ENCODE peak calls at places on chromosomes 13 and 19, in seven cellular contexts. One of them, this sample, is unnamed.
A peak's percentile ranks its signal among the peaks of the same experiment; 100 is the strongest.

GRCh38 chr13:37640499-37640898 is 41.9 kb upstream of the POSTN start:
- DNase-seq in endodermal cell: no peak
- DNase-seq in ascending aorta: no peak
- DNase-seq in left ventricle myocardium inferior: no peak
- DNase-seq in HCT116: no peak
- DNase-seq in stomach: no peak
- DNase-seq in brain microvascular endothelial cell: peak; percentile 64
- DNase-seq in this sample: no peak

GRCh38 chr19:14479985-14480694 is 5.0 kb upstream of the PTGER1 start:
- DNase-seq in stomach: peak; percentile 55
- DNase-seq in endodermal cell: peak; percentile 97
- DNase-seq in ascending aorta: no peak
- DNase-seq in HCT116: no peak
- DNase-seq in left ventricle myocardium inferior: peak; percentile 48
- DNase-seq in brain microvascular endothelial cell: no peak
- DNase-seq in this sample: peak; percentile 53

GRCh38 chr13:90594694-90595093 is 752.8 kb upstream of the MIR17HG start:
- DNase-seq in stomach: no peak
- DNase-seq in ascending aorta: no peak
- DNase-seq in brain microvascular endothelial cell: peak; percentile 19
- DNase-seq in endodermal cell: no peak
- DNase-seq in left ventricle myocardium inferior: no peak
- DNase-seq in HCT116: no peak
- DNase-seq in this sample: no peak

GRCh38 chr19:45400192-45400591 is 4.7 kb downstream of the PPP1R13L start:
- DNase-seq in ascending aorta: no peak
- DNase-seq in left ventricle myocardium inferior: no peak
- DNase-seq in stomach: no peak
- DNase-seq in HCT116: no peak
- DNase-seq in endodermal cell: peak; percentile 44
- DNase-seq in brain microvascular endothelial cell: no peak
- DNase-seq in this sample: no peak

GRCh38 chr13:35210234-35210633 is 266.3 kb downstream of the MAB21L1 start:
- DNase-seq in stomach: no peak
- DNase-seq in endodermal cell: no peak
- DNase-seq in left ventricle myocardium inferior: no peak
- DNase-seq in brain microvascular endothelial cell: no peak
- DNase-seq in HCT116: no peak
- DNase-seq in ascending aorta: no peak
- DNase-seq in this sample: no peak

GRCh38 chr19:3785464-3785937 is 680 bp downstream of the MATK start:
- DNase-seq in left ventricle myocardium inferior: no peak
- DNase-seq in ascending aorta: no peak
- DNase-seq in brain microvascular endothelial cell: no peak
- DNase-seq in HCT116: no peak
- DNase-seq in stomach: no peak
- DNase-seq in endodermal cell: peak; percentile 59
- DNase-seq in this sample: no peak

GRCh38 chr19:34253711-34254551 is 423 bp upstream of the GARRE1 start:
- DNase-seq in brain microvascular endothelial cell: no peak
- DNase-seq in left ventricle myocardium inferior: peak; percentile 88
- DNase-seq in ascending aorta: peak; percentile 90
- DNase-seq in stomach: no peak
- DNase-seq in HCT116: no peak
- DNase-seq in endodermal cell: peak; percentile 96
- DNase-seq in this sample: peak; percentile 75

GRCh38 chr19:531753-532571 is at the start of gene CDC34:
- DNase-seq in stomach: no peak
- DNase-seq in left ventricle myocardium inferior: no peak
- DNase-seq in brain microvascular endothelial cell: no peak
- DNase-seq in HCT116: no peak
- DNase-seq in ascending aorta: no peak
- DNase-seq in endodermal cell: peak; percentile 58
- DNase-seq in this sample: no peak

GRCh38 chr19:7188682-7189629 is 105.3 kb downstream of the INSR start:
- DNase-seq in left ventricle myocardium inferior: no peak
- DNase-seq in brain microvascular endothelial cell: no peak
- DNase-seq in stomach: no peak
- DNase-seq in ascending aorta: no peak
- DNase-seq in HCT116: no peak
- DNase-seq in endodermal cell: no peak
- DNase-seq in this sample: no peak

GRCh38 chr13:25988655-25989054 is 63.2 kb downstream of the SHISA2 start:
- DNase-seq in stomach: no peak
- DNase-seq in HCT116: no peak
- DNase-seq in endodermal cell: no peak
- DNase-seq in left ventricle myocardium inferior: no peak
- DNase-seq in ascending aorta: no peak
- DNase-seq in brain microvascular endothelial cell: peak; percentile 34
- DNase-seq in this sample: no peak

GRCh38 chr19:6271721-6272410 is 7.9 kb downstream of the MLLT1 start:
- DNase-seq in ascending aorta: peak; percentile 87
- DNase-seq in left ventricle myocardium inferior: peak; percentile 93
- DNase-seq in endodermal cell: peak; percentile 53
- DNase-seq in HCT116: no peak
- DNase-seq in stomach: peak; percentile 68
- DNase-seq in brain microvascular endothelial cell: no peak
- DNase-seq in this sample: no peak

GRCh38 chr19:3932931-3933810 is at the start of gene NMRK2:
- DNase-seq in endodermal cell: peak; percentile 97
- DNase-seq in HCT116: no peak
- DNase-seq in stomach: no peak
- DNase-seq in ascending aorta: no peak
- DNase-seq in left ventricle myocardium inferior: peak; percentile 66
- DNase-seq in brain microvascular endothelial cell: no peak
- DNase-seq in this sample: no peak

GRCh38 chr13:109843695-109844094 is 57.3 kb upstream of the IRS2 start:
- DNase-seq in left ventricle myocardium inferior: no peak
- DNase-seq in endodermal cell: no peak
- DNase-seq in HCT116: no peak
- DNase-seq in stomach: no peak
- DNase-seq in ascending aorta: no peak
- DNase-seq in brain microvascular endothelial cell: no peak
- DNase-seq in this sample: no peak

GRCh38 chr13:38814331-38814730 is 127.5 kb downstream of the FREM2 start:
- DNase-seq in brain microvascular endothelial cell: no peak
- DNase-seq in ascending aorta: no peak
- DNase-seq in HCT116: no peak
- DNase-seq in endodermal cell: no peak
- DNase-seq in left ventricle myocardium inferior: no peak
- DNase-seq in stomach: peak; percentile 51
- DNase-seq in this sample: no peak

GRCh38 chr13:91359071-91359470 is 11.6 kb downstream of the MIR17HG start:
- DNase-seq in endodermal cell: peak; percentile 40
- DNase-seq in ascending aorta: no peak
- DNase-seq in stomach: no peak
- DNase-seq in left ventricle myocardium inferior: no peak
- DNase-seq in brain microvascular endothelial cell: no peak
- DNase-seq in HCT116: no peak
- DNase-seq in this sample: no peak

GRCh38 chr19:14674764-14675163 is at the start of gene ADGRE3:
- DNase-seq in HCT116: no peak
- DNase-seq in ascending aorta: no peak
- DNase-seq in stomach: no peak
- DNase-seq in left ventricle myocardium inferior: no peak
- DNase-seq in endodermal cell: no peak
- DNase-seq in brain microvascular endothelial cell: no peak
- DNase-seq in this sample: no peak

GRCh38 chr13:53242015-53242414 is 213.4 kb downstream of the OLFM4 start:
- DNase-seq in HCT116: no peak
- DNase-seq in stomach: no peak
- DNase-seq in ascending aorta: no peak
- DNase-seq in brain microvascular endothelial cell: no peak
- DNase-seq in endodermal cell: no peak
- DNase-seq in left ventricle myocardium inferior: no peak
- DNase-seq in this sample: no peak

GRCh38 chr19:42201489-42202289 is 15.8 kb downstream of the DEDD2 start:
- DNase-seq in HCT116: no peak
- DNase-seq in ascending aorta: no peak
- DNase-seq in endodermal cell: no peak
- DNase-seq in left ventricle myocardium inferior: peak; percentile 32
- DNase-seq in stomach: peak; percentile 45
- DNase-seq in brain microvascular endothelial cell: no peak
- DNase-seq in this sample: no peak

GRCh38 chr19:5967994-5968430 is 9.9 kb downstream of the RANBP3 start:
- DNase-seq in stomach: peak; percentile 67
- DNase-seq in left ventricle myocardium inferior: peak; percentile 52
- DNase-seq in ascending aorta: no peak
- DNase-seq in HCT116: peak; percentile 50
- DNase-seq in endodermal cell: peak; percentile 87
- DNase-seq in brain microvascular endothelial cell: peak; percentile 72
- DNase-seq in this sample: peak; percentile 48

GRCh38 chr13:112837371-112838037 is 131.5 kb upstream of the MCF2L start:
- DNase-seq in endodermal cell: no peak
- DNase-seq in HCT116: no peak
- DNase-seq in brain microvascular endothelial cell: no peak
- DNase-seq in stomach: no peak
- DNase-seq in left ventricle myocardium inferior: no peak
- DNase-seq in ascending aorta: no peak
- DNase-seq in this sample: no peak

GRCh38 chr13:26600345-26600761 is 42.9 kb downstream of the WASF3 start:
- DNase-seq in stomach: no peak
- DNase-seq in ascending aorta: no peak
- DNase-seq in left ventricle myocardium inferior: no peak
- DNase-seq in endodermal cell: no peak
- DNase-seq in HCT116: no peak
- DNase-seq in brain microvascular endothelial cell: no peak
- DNase-seq in this sample: no peak

GRCh38 chr13:85812282-85812681 is 13.1 kb upstream of the SLITRK6 start:
- DNase-seq in HCT116: no peak
- DNase-seq in brain microvascular endothelial cell: no peak
- DNase-seq in left ventricle myocardium inferior: no peak
- DNase-seq in stomach: no peak
- DNase-seq in ascending aorta: no peak
- DNase-seq in endodermal cell: no peak
- DNase-seq in this sample: no peak

GRCh38 chr13:102914629-102914935 is 68.8 kb downstream of the ERCC5 start:
- DNase-seq in HCT116: no peak
- DNase-seq in brain microvascular endothelial cell: no peak
- DNase-seq in left ventricle myocardium inferior: no peak
- DNase-seq in stomach: no peak
- DNase-seq in endodermal cell: no peak
- DNase-seq in ascending aorta: no peak
- DNase-seq in this sample: no peak

GRCh38 chr19:43290568-43291359 is 21.4 kb upstream of the PSG9 start:
- DNase-seq in left ventricle myocardium inferior: no peak
- DNase-seq in HCT116: no peak
- DNase-seq in brain microvascular endothelial cell: no peak
- DNase-seq in endodermal cell: no peak
- DNase-seq in ascending aorta: no peak
- DNase-seq in stomach: no peak
- DNase-seq in this sample: no peak

GRCh38 chr13:102816633-102817032 is 17.7 kb downstream of the BIVM start:
- DNase-seq in brain microvascular endothelial cell: no peak
- DNase-seq in ascending aorta: no peak
- DNase-seq in left ventricle myocardium inferior: no peak
- DNase-seq in HCT116: no peak
- DNase-seq in endodermal cell: no peak
- DNase-seq in stomach: no peak
- DNase-seq in this sample: no peak

GRCh38 chr13:21014139-21014665 is 47.2 kb downstream of the LATS2 start:
- DNase-seq in stomach: no peak
- DNase-seq in left ventricle myocardium inferior: no peak
- DNase-seq in HCT116: no peak
- DNase-seq in endodermal cell: no peak
- DNase-seq in ascending aorta: no peak
- DNase-seq in brain microvascular endothelial cell: no peak
- DNase-seq in this sample: no peak
- H3K27ac ChIP-seq in stomach: peak overlapping the region; percentile 36
- H3K27ac ChIP-seq in left ventricle myocardium inferior: peak overlapping the region; percentile 74
- H3K27ac ChIP-seq in HCT116: no peak overlapping the region
- H3K27ac ChIP-seq in endodermal cell: no peak overlapping the region
- H3K27ac ChIP-seq in ascending aorta: peak overlapping the region; percentile 45
- H3K27ac ChIP-seq in brain microvascular endothelial cell: peak overlapping the region; percentile 90
- H3K27ac ChIP-seq in this sample: no peak overlapping the region

DNA sequence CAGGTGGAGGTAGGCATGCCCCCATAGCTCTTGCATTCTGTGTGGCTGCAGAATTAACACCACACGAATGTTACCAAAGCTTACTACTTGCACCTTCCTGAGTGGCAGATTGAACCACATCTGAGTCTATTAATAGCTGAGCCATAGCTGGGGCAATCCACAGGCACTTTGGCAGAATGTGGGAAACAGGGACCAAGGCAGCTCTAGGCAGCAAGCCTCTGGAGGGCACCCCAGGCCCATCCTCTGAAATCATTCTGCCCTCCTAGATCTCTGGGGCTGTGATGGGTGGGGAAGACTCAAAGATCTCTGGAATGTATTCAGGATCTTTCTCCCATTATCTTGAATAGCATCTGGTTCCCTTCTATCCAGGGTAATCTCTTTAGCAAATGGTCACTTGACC is 139.3 kb downstream of the TNFRSF19 start:
- DNase-seq in ascending aorta: no peak
- DNase-seq in HCT116: no peak
- DNase-seq in endodermal cell: no peak
- DNase-seq in brain microvascular endothelial cell: no peak
- DNase-seq in left ventricle myocardium inferior: no peak
- DNase-seq in stomach: no peak
- DNase-seq in this sample: no peak
- TF ChIP-seq CTCF in ascending aorta: no peak
- TF ChIP-seq CTCF in HCT116: no peak
- TF ChIP-seq CTCF in endodermal cell: no peak
- TF ChIP-seq CTCF in brain microvascular endothelial cell: peak; percentile 51
- TF ChIP-seq CTCF in left ventricle myocardium inferior: peak; percentile 41
- TF ChIP-seq CTCF in stomach: no peak
- TF ChIP-seq CTCF in this sample: no peak

GRCh38 chr19:13078897-13079541 is 23.6 kb downstream of the LYL1 start:
- DNase-seq in brain microvascular endothelial cell: no peak
- DNase-seq in stomach: peak; percentile 77
- DNase-seq in HCT116: no peak
- DNase-seq in endodermal cell: peak; percentile 51
- DNase-seq in left ventricle myocardium inferior: no peak
- DNase-seq in ascending aorta: peak; percentile 83
- DNase-seq in this sample: no peak

GRCh38 chr19:13074378-13074777 is 28.3 kb downstream of the LYL1 start:
- DNase-seq in HCT116: no peak
- DNase-seq in stomach: no peak
- DNase-seq in endodermal cell: no peak
- DNase-seq in brain microvascular endothelial cell: no peak
- DNase-seq in left ventricle myocardium inferior: no peak
- DNase-seq in ascending aorta: no peak
- DNase-seq in this sample: no peak

GRCh38 chr19:13077233-13077632 is 25.4 kb downstream of the LYL1 start:
- DNase-seq in ascending aorta: no peak
- DNase-seq in endodermal cell: no peak
- DNase-seq in stomach: no peak
- DNase-seq in left ventricle myocardium inferior: no peak
- DNase-seq in HCT116: no peak
- DNase-seq in brain microvascular endothelial cell: no peak
- DNase-seq in this sample: no peak

GRCh38 chr19:13076320-13076719 is 26.3 kb downstream of the LYL1 start:
- DNase-seq in stomach: no peak
- DNase-seq in left ventricle myocardium inferior: no peak
- DNase-seq in endodermal cell: no peak
- DNase-seq in ascending aorta: no peak
- DNase-seq in brain microvascular endothelial cell: no peak
- DNase-seq in HCT116: no peak
- DNase-seq in this sample: no peak

GRCh38 chr19:13076787-13077186 is 25.9 kb downstream of the LYL1 start:
- DNase-seq in stomach: no peak
- DNase-seq in endodermal cell: no peak
- DNase-seq in HCT116: no peak
- DNase-seq in brain microvascular endothelial cell: no peak
- DNase-seq in ascending aorta: no peak
- DNase-seq in left ventricle myocardium inferior: no peak
- DNase-seq in this sample: no peak
- H3K27ac ChIP-seq in stomach: peak overlapping the region; percentile 81
- H3K27ac ChIP-seq in endodermal cell: no peak overlapping the region
- H3K27ac ChIP-seq in HCT116: no peak overlapping the region
- H3K27ac ChIP-seq in brain microvascular endothelial cell: no peak overlapping the region
- H3K27ac ChIP-seq in ascending aorta: peak overlapping the region; percentile 99
- H3K27ac ChIP-seq in left ventricle myocardium inferior: peak overlapping the region; percentile 86
- H3K27ac ChIP-seq in this sample: no peak overlapping the region

GRCh38 chr19:18653853-18654252 is 17.0 kb downstream of the KLHL26 start:
- DNase-seq in ascending aorta: no peak
- DNase-seq in stomach: no peak
- DNase-seq in endodermal cell: no peak
- DNase-seq in brain microvascular endothelial cell: no peak
- DNase-seq in HCT116: no peak
- DNase-seq in left ventricle myocardium inferior: no peak
- DNase-seq in this sample: no peak
- TF ChIP-seq CTCF in ascending aorta: no peak
- TF ChIP-seq CTCF in stomach: no peak
- TF ChIP-seq CTCF in endodermal cell: no peak
- TF ChIP-seq CTCF in brain microvascular endothelial cell: no peak
- TF ChIP-seq CTCF in HCT116: no peak
- TF ChIP-seq CTCF in left ventricle myocardium inferior: no peak
- TF ChIP-seq CTCF in this sample: no peak